ENCODE peak calls at places on chromosome 3, in ten cellular contexts. One of them, this sample, is unnamed.

GRCh38 chr3:184645304-184645703 is 66.6 kb downstream of the MAGEF1 start:
- DNase-seq in activated CD8-positive, alpha-beta memory T cell treated with anti-CD3 and anti-CD28 coated beads, Interleukin-2, amount 50 U/mL, for 48 hours: no peak
- DNase-seq in astrocyte of the hippocampus: peak; percentile 33
- DNase-seq in DMS79 treated with DMSO at 0.1 percent for 48 hours: no peak
- DNase-seq in stimulated activated CD8-positive, alpha-beta memory T cell treated with anti-CD3 and anti-CD28 coated beads, Interleukin-15, amount 100 ng/mL, for 4 hours: no peak
- DNase-seq in effector CD4-positive, alpha-beta T cell: no peak
- DNase-seq in progenitor cell of endocrine pancreas: no peak
- DNase-seq in NCI-H524: no peak
- DNase-seq in activated CD4-positive, CD25-positive, alpha-beta regulatory T cell: no peak
- DNase-seq in SJSA1: no peak
- DNase-seq in this sample: no peak

GRCh38 chr3:2283818-2284217 is 185.2 kb downstream of the CNTN4 start:
- DNase-seq in activated CD8-positive, alpha-beta memory T cell treated with anti-CD3 and anti-CD28 coated beads, Interleukin-2, amount 50 U/mL, for 48 hours: no peak
- DNase-seq in astrocyte of the hippocampus: no peak
- DNase-seq in DMS79 treated with DMSO at 0.1 percent for 48 hours: no peak
- DNase-seq in stimulated activated CD8-positive, alpha-beta memory T cell treated with anti-CD3 and anti-CD28 coated beads, Interleukin-15, amount 100 ng/mL, for 4 hours: no peak
- DNase-seq in effector CD4-positive, alpha-beta T cell: no peak
- DNase-seq in progenitor cell of endocrine pancreas: no peak
- DNase-seq in NCI-H524: no peak
- DNase-seq in activated CD4-positive, CD25-positive, alpha-beta regulatory T cell: no peak
- DNase-seq in SJSA1: no peak
- DNase-seq in this sample: no peak

GRCh38 chr3:171328419-171329082 is 131.7 kb downstream of the TNIK start:
- DNase-seq in activated CD8-positive, alpha-beta memory T cell treated with anti-CD3 and anti-CD28 coated beads, Interleukin-2, amount 50 U/mL, for 48 hours: peak; percentile 53
- DNase-seq in astrocyte of the hippocampus: no peak
- DNase-seq in DMS79 treated with DMSO at 0.1 percent for 48 hours: no peak
- DNase-seq in stimulated activated CD8-positive, alpha-beta memory T cell treated with anti-CD3 and anti-CD28 coated beads, Interleukin-15, amount 100 ng/mL, for 4 hours: peak; percentile 5
- DNase-seq in effector CD4-positive, alpha-beta T cell: peak; percentile 20
- DNase-seq in progenitor cell of endocrine pancreas: no peak
- DNase-seq in NCI-H524: peak; percentile 81
- DNase-seq in activated CD4-positive, CD25-positive, alpha-beta regulatory T cell: peak; percentile 1
- DNase-seq in SJSA1: peak; percentile 4
- DNase-seq in this sample: no peak

GRCh38 chr3:46449755-46450552 is 14.8 kb downstream of the LTF start:
- DNase-seq in activated CD8-positive, alpha-beta memory T cell treated with anti-CD3 and anti-CD28 coated beads, Interleukin-2, amount 50 U/mL, for 48 hours: no peak
- DNase-seq in astrocyte of the hippocampus: no peak
- DNase-seq in DMS79 treated with DMSO at 0.1 percent for 48 hours: no peak
- DNase-seq in stimulated activated CD8-positive, alpha-beta memory T cell treated with anti-CD3 and anti-CD28 coated beads, Interleukin-15, amount 100 ng/mL, for 4 hours: no peak
- DNase-seq in effector CD4-positive, alpha-beta T cell: no peak
- DNase-seq in progenitor cell of endocrine pancreas: no peak
- DNase-seq in NCI-H524: no peak
- DNase-seq in activated CD4-positive, CD25-positive, alpha-beta regulatory T cell: no peak
- DNase-seq in SJSA1: no peak
- DNase-seq in this sample: peak; percentile 84

GRCh38 chr3:36904641-36905040 is 40.2 kb downstream of the TRANK1 start:
- DNase-seq in activated CD8-positive, alpha-beta memory T cell treated with anti-CD3 and anti-CD28 coated beads, Interleukin-2, amount 50 U/mL, for 48 hours: no peak
- DNase-seq in astrocyte of the hippocampus: peak; percentile 10
- DNase-seq in DMS79 treated with DMSO at 0.1 percent for 48 hours: no peak
- DNase-seq in stimulated activated CD8-positive, alpha-beta memory T cell treated with anti-CD3 and anti-CD28 coated beads, Interleukin-15, amount 100 ng/mL, for 4 hours: no peak
- DNase-seq in effector CD4-positive, alpha-beta T cell: no peak
- DNase-seq in progenitor cell of endocrine pancreas: no peak
- DNase-seq in NCI-H524: no peak
- DNase-seq in activated CD4-positive, CD25-positive, alpha-beta regulatory T cell: no peak
- DNase-seq in SJSA1: no peak
- DNase-seq in this sample: peak; percentile 58

GRCh38 chr3:66854752-66855151 is 143.4 kb upstream of the KBTBD8 start:
- DNase-seq in activated CD8-positive, alpha-beta memory T cell treated with anti-CD3 and anti-CD28 coated beads, Interleukin-2, amount 50 U/mL, for 48 hours: no peak
- DNase-seq in astrocyte of the hippocampus: no peak
- DNase-seq in DMS79 treated with DMSO at 0.1 percent for 48 hours: no peak
- DNase-seq in stimulated activated CD8-positive, alpha-beta memory T cell treated with anti-CD3 and anti-CD28 coated beads, Interleukin-15, amount 100 ng/mL, for 4 hours: no peak
- DNase-seq in effector CD4-positive, alpha-beta T cell: no peak
- DNase-seq in progenitor cell of endocrine pancreas: no peak
- DNase-seq in NCI-H524: no peak
- DNase-seq in activated CD4-positive, CD25-positive, alpha-beta regulatory T cell: no peak
- DNase-seq in SJSA1: no peak
- DNase-seq in this sample: peak; percentile 42

GRCh38 chr3:27385504-27385903 is 16.3 kb upstream of the NEK10 start:
- DNase-seq in activated CD8-positive, alpha-beta memory T cell treated with anti-CD3 and anti-CD28 coated beads, Interleukin-2, amount 50 U/mL, for 48 hours: no peak
- DNase-seq in astrocyte of the hippocampus: no peak
- DNase-seq in DMS79 treated with DMSO at 0.1 percent for 48 hours: no peak
- DNase-seq in stimulated activated CD8-positive, alpha-beta memory T cell treated with anti-CD3 and anti-CD28 coated beads, Interleukin-15, amount 100 ng/mL, for 4 hours: no peak
- DNase-seq in effector CD4-positive, alpha-beta T cell: no peak
- DNase-seq in progenitor cell of endocrine pancreas: no peak
- DNase-seq in NCI-H524: no peak
- DNase-seq in activated CD4-positive, CD25-positive, alpha-beta regulatory T cell: no peak
- DNase-seq in SJSA1: no peak
- DNase-seq in this sample: no peak

GRCh38 chr3:129015388-129016105 is 14.4 kb downstream of the EFCC1 start:
- DNase-seq in activated CD8-positive, alpha-beta memory T cell treated with anti-CD3 and anti-CD28 coated beads, Interleukin-2, amount 50 U/mL, for 48 hours: peak; percentile 76
- DNase-seq in astrocyte of the hippocampus: no peak
- DNase-seq in DMS79 treated with DMSO at 0.1 percent for 48 hours: no peak
- DNase-seq in stimulated activated CD8-positive, alpha-beta memory T cell treated with anti-CD3 and anti-CD28 coated beads, Interleukin-15, amount 100 ng/mL, for 4 hours: no peak
- DNase-seq in effector CD4-positive, alpha-beta T cell: peak; percentile 27
- DNase-seq in progenitor cell of endocrine pancreas: no peak
- DNase-seq in NCI-H524: no peak
- DNase-seq in activated CD4-positive, CD25-positive, alpha-beta regulatory T cell: no peak
- DNase-seq in SJSA1: no peak
- DNase-seq in this sample: no peak

GRCh38 chr3:97952280-97952679 is 20.0 kb downstream of the RIOX2 start:
- DNase-seq in activated CD8-positive, alpha-beta memory T cell treated with anti-CD3 and anti-CD28 coated beads, Interleukin-2, amount 50 U/mL, for 48 hours: no peak
- DNase-seq in astrocyte of the hippocampus: no peak
- DNase-seq in DMS79 treated with DMSO at 0.1 percent for 48 hours: no peak
- DNase-seq in stimulated activated CD8-positive, alpha-beta memory T cell treated with anti-CD3 and anti-CD28 coated beads, Interleukin-15, amount 100 ng/mL, for 4 hours: no peak
- DNase-seq in effector CD4-positive, alpha-beta T cell: no peak
- DNase-seq in progenitor cell of endocrine pancreas: no peak
- DNase-seq in NCI-H524: no peak
- DNase-seq in activated CD4-positive, CD25-positive, alpha-beta regulatory T cell: no peak
- DNase-seq in SJSA1: no peak
- DNase-seq in this sample: no peak

GRCh38 chr3:149462051-149462450 is 12.4 kb upstream of the TM4SF4 start:
- DNase-seq in activated CD8-positive, alpha-beta memory T cell treated with anti-CD3 and anti-CD28 coated beads, Interleukin-2, amount 50 U/mL, for 48 hours: no peak
- DNase-seq in astrocyte of the hippocampus: no peak
- DNase-seq in DMS79 treated with DMSO at 0.1 percent for 48 hours: no peak
- DNase-seq in stimulated activated CD8-positive, alpha-beta memory T cell treated with anti-CD3 and anti-CD28 coated beads, Interleukin-15, amount 100 ng/mL, for 4 hours: no peak
- DNase-seq in effector CD4-positive, alpha-beta T cell: no peak
- DNase-seq in progenitor cell of endocrine pancreas: no peak
- DNase-seq in NCI-H524: no peak
- DNase-seq in activated CD4-positive, CD25-positive, alpha-beta regulatory T cell: no peak
- DNase-seq in SJSA1: no peak
- DNase-seq in this sample: no peak